ENCODE peak calls at places on chromosomes 3 and 15, in ten cellular contexts. L is AG09319; U is RPMI8226; P is astrocyte of the spinal cord; K is NCI-H2029; X is stomach; J is mesothelial cell of epicardium; G is stimulated activated CD8-positive, alpha-beta memory T cell treated with anti-CD3 and anti-CD28 coated beads, Interleukin-15, amount 100 ng/mL, for 1 hour; Y is fibroblast of pulmonary artery; N is neural crest cell. Q is an unnamed sample.

GRCh38 chr3:122000936-122001605 is 21.0 kb downstream of the ILDR1 start:
- DNase-seq in G (no peak), X (no peak), N (no peak), Y (no peak), K (no peak), L (no peak), U (no peak), J (no peak), P (no peak), Q (no peak)

GRCh38 chr15:61936528-61937195 is 123.6 kb downstream of the VPS13C start:
- DNase-seq in K (no peak), G (no peak), X (no peak), P (no peak), L (no peak), J (no peak), N (no peak), Y (no peak), U (no peak), Q (no peak)

GRCh38 chr3:73364517-73364916 is 260.2 kb downstream of the PDZRN3 start:
- DNase-seq in L (no peak), G (no peak), P (no peak), X (no peak), J (no peak), N (no peak), K (no peak), U (no peak), Y (no peak), Q (no peak)

GRCh38 chr15:69478259-69478687 is 25.7 kb downstream of the RPLP1 start:
- DNase-seq in P (peak), J (peak), X (peak), L (no peak), Y (peak), K (peak), G (no peak), N (peak), U (peak), Q (peak)

GRCh38 chr3:25663324-25664065 is 1.2 kb downstream of the TOP2B start:
- DNase-seq in U (peak), J (no peak), X (no peak), K (peak), P (peak), N (no peak), G (no peak), Y (peak), L (no peak), Q (peak)

GRCh38 chr3:23671901-23672589 is 133.7 kb upstream of the UBE2E1 start:
- DNase-seq in N (no peak), Y (peak), G (no peak), L (no peak), X (peak), J (no peak), P (no peak), K (no peak), U (no peak), Q (no peak)

GRCh38 chr3:38646630-38647029 is 2.9 kb downstream of the SCN5A start:
- DNase-seq in G (no peak), K (peak), U (peak), X (no peak), J (no peak), P (peak), Y (peak), L (no peak), N (no peak), Q (no peak)

GRCh38 chr3:144556392-144556791 is 584.8 kb downstream of the DIPK2A start:
- DNase-seq in U (no peak), J (no peak), Y (no peak), G (no peak), X (no peak), P (peak), N (no peak), K (no peak), L (no peak), Q (no peak)

GRCh38 chr15:58737298-58737697 is 12.2 kb downstream of the ADAM10 start:
- DNase-seq in Y (no peak), N (no peak), K (no peak), L (no peak), P (no peak), G (no peak), X (no peak), J (no peak), U (no peak), Q (no peak)

GRCh38 chr3:194225988-194226663 is 90.2 kb downstream of the HES1 start:
- DNase-seq in K (no peak), N (no peak), U (no peak), P (no peak), Y (no peak), X (no peak), L (no peak), G (no peak), J (no peak), Q (no peak)

GRCh38 chr3:4597204-4597985 is 104.2 kb downstream of the ITPR1 start:
- DNase-seq in P (no peak), X (no peak), K (no peak), U (no peak), J (no peak), Y (no peak), L (no peak), N (no peak), G (no peak), Q (no peak)

GRCh38 chr3:72336821-72337479 is 511.3 kb downstream of the SHQ1 start:
- DNase-seq in J (peak), N (peak), U (no peak), P (peak), L (no peak), X (peak), Y (peak), K (peak), G (no peak), Q (peak)

GRCh38 chr3:149535395-149535685 is 60.8 kb downstream of the TM4SF4 start:
- DNase-seq in U (peak), L (no peak), N (no peak), X (no peak), Y (no peak), G (no peak), K (peak), J (no peak), P (no peak), Q (no peak)

GRCh38 chr15:70528270-70528706 is 235.1 kb downstream of the UACA start:
- DNase-seq in L (no peak), U (peak), J (no peak), X (peak), N (no peak), Y (peak), G (no peak), P (peak), K (peak), Q (no peak)

GRCh38 chr15:36943496-36944361 is 156.6 kb downstream of the MEIS2 start:
- DNase-seq in K (no peak), Y (peak), X (no peak), P (no peak), N (no peak), L (no peak), U (no peak), G (no peak), J (no peak), Q (no peak)

GRCh38 chr3:111667621-111668239 is 72.6 kb upstream of the ZBED2 start:
- DNase-seq in L (no peak), U (peak), G (peak), K (no peak), X (no peak), J (no peak), N (no peak), P (peak), Y (peak), Q (no peak)

GRCh38 chr3:124784686-124785382 is 54.6 kb downstream of the UMPS start:
- DNase-seq in G (no peak), K (no peak), J (no peak), N (no peak), Y (no peak), X (no peak), U (peak), L (no peak), P (no peak), Q (no peak)

GRCh38 chr3:42562047-42562907 is 19.5 kb downstream of the SEC22C start:
- DNase-seq in G (no peak), X (no peak), K (no peak), N (no peak), L (no peak), U (no peak), Y (no peak), J (no peak), P (no peak), Q (no peak)

GRCh38 chr15:72342385-72342784 is 22.4 kb upstream of the CELF6 start:
- DNase-seq in P (no peak), U (no peak), N (no peak), X (peak), K (no peak), G (no peak), J (no peak), L (no peak), Y (peak), Q (no peak)

GRCh38 chr3:63141-63845 is 133.3 kb upstream of the CHL1 start:
- DNase-seq in Y (peak), X (no peak), L (no peak), U (no peak), J (no peak), N (no peak), K (no peak), G (no peak), P (peak), Q (no peak)

GRCh38 chr3:122219242-122219872 is 35.9 kb downstream of the CASR start:
- DNase-seq in J (no peak), P (no peak), X (no peak), K (no peak), L (no peak), Y (no peak), U (no peak), N (no peak), G (no peak), Q (no peak)

GRCh38 chr3:14042680-14043079 is 82.0 kb downstream of the CHCHD4 start:
- DNase-seq in G (no peak), P (peak), N (no peak), L (no peak), X (no peak), J (no peak), K (no peak), U (no peak), Y (peak), Q (no peak)

GRCh38 chr3:142498397-142499180 is 50.8 kb upstream of the XRN1 start:
- DNase-seq in N (no peak), Y (peak), G (no peak), U (no peak), P (peak), L (no peak), X (no peak), J (no peak), K (no peak), Q (no peak)

GRCh38 chr3:35616346-35616745 is 23.0 kb upstream of the ARPP21 start:
- DNase-seq in N (no peak), Y (no peak), J (no peak), G (no peak), K (no peak), X (no peak), L (no peak), P (peak), U (no peak), Q (no peak)

GRCh38 chr3:11131371-11131770 is 22.9 kb upstream of the HRH1 start:
- DNase-seq in P (peak), N (no peak), Y (no peak), X (no peak), J (no peak), G (no peak), L (no peak), K (no peak), U (no peak), Q (no peak)

GRCh38 chr15:88608607-88609181 is 12.4 kb upstream of the AEN start:
- DNase-seq in L (no peak), K (no peak), J (no peak), P (no peak), U (no peak), G (no peak), Y (no peak), N (no peak), X (no peak), Q (no peak)

GRCh38 chr3:185718736-185719456 is 105.9 kb downstream of the IGF2BP2 start:
- DNase-seq in P (no peak), K (no peak), U (no peak), X (no peak), Y (no peak), N (no peak), L (no peak), G (no peak), J (no peak), Q (no peak)

GRCh38 chr3:188905991-188906635 is 265.7 kb upstream of the TPRG1 start:
- DNase-seq in J (no peak), K (no peak), X (no peak), L (no peak), Y (no peak), N (no peak), U (no peak), G (no peak), P (no peak), Q (no peak)

GRCh38 chr3:174342206-174342605 is 516.9 kb upstream of the NAALADL2 start:
- DNase-seq in Y (no peak), J (no peak), N (no peak), K (no peak), P (no peak), L (no peak), G (no peak), X (no peak), U (no peak), Q (no peak)

GRCh38 chr3:22887664-22888291 is 315.3 kb upstream of the UBE2E2 start:
- DNase-seq in K (peak), L (peak), N (no peak), G (no peak), X (no peak), U (peak), P (peak), J (no peak), Y (peak), Q (no peak)

GRCh38 chr3:155080692-155081091 is 573 bp downstream of the MME start:
- DNase-seq in Y (peak), K (no peak), U (peak), X (no peak), G (no peak), N (no peak), P (no peak), L (no peak), J (no peak), Q (no peak)

GRCh38 chr3:150765949-150766720 is 3.2 kb upstream of the SIAH2 start:
- DNase-seq in X (no peak), G (no peak), Y (peak), U (peak), L (no peak), J (no peak), K (no peak), P (peak), N (no peak), Q (no peak)

GRCh38 chr3:77577264-77577663 is 537.4 kb downstream of the ROBO2 start:
- DNase-seq in J (no peak), G (no peak), U (no peak), L (no peak), N (no peak), X (no peak), Y (no peak), K (no peak), P (no peak), Q (no peak)

GRCh38 chr3:126435456-126436315 is 40.0 kb downstream of the ZXDC start:
- DNase-seq in J (no peak), G (no peak), X (peak), N (no peak), P (no peak), Y (no peak), U (no peak), K (no peak), L (no peak), Q (no peak)

GRCh38 chr15:60713096-60714084 is 234.4 kb upstream of the ICE2 start:
- DNase-seq in P (peak), N (no peak), L (no peak), J (no peak), Y (peak), G (no peak), U (no peak), X (no peak), K (no peak), Q (no peak)

GRCh38 chr3:113431811-113432210 is 9.5 kb downstream of the CFAP44 start:
- DNase-seq in J (no peak), U (no peak), P (no peak), G (no peak), K (no peak), X (no peak), N (no peak), Y (peak), L (no peak), Q (no peak)